ENCODE peak calls at places on chromosomes 4 and X, in four cellular contexts. One of them, this sample, is unnamed.

GRCh38 chrX:115177941-115178340 is 11.3 kb upstream of the RBMXL3 start:
- DNase-seq in AG10803: no peak
- DNase-seq in astrocyte of the spinal cord: peak
- DNase-seq in esophagus squamous epithelium: no peak
- DNase-seq in this sample: no peak

GRCh38 chr4:102263024-102263787 is 82.1 kb downstream of the SLC39A8 start:
- DNase-seq in AG10803: peak
- DNase-seq in esophagus squamous epithelium: no peak
- DNase-seq in astrocyte of the spinal cord: peak
- DNase-seq in this sample: no peak

GRCh38 chr4:100288811-100289529 is 98.7 kb upstream of the DDIT4L start:
- DNase-seq in astrocyte of the spinal cord: no peak
- DNase-seq in esophagus squamous epithelium: no peak
- DNase-seq in AG10803: peak
- DNase-seq in this sample: no peak

GRCh38 chr4:14853186-14853946 is 148.9 kb upstream of the CPEB2 start:
- DNase-seq in astrocyte of the spinal cord: peak
- DNase-seq in esophagus squamous epithelium: no peak
- DNase-seq in AG10803: peak
- DNase-seq in this sample: peak

GRCh38 chrX:37692918-37693317 is 7.3 kb downstream of the XK start:
- DNase-seq in esophagus squamous epithelium: no peak
- DNase-seq in astrocyte of the spinal cord: peak
- DNase-seq in AG10803: no peak
- DNase-seq in this sample: no peak

GRCh38 chr4:121358473-121358872 is 22.3 kb downstream of the QRFPR start:
- DNase-seq in AG10803: peak
- DNase-seq in astrocyte of the spinal cord: peak
- DNase-seq in esophagus squamous epithelium: no peak
- DNase-seq in this sample: no peak

GRCh38 chrX:39247536-39247935 is 446.3 kb downstream of the MID1IP1 start:
- DNase-seq in esophagus squamous epithelium: no peak
- DNase-seq in astrocyte of the spinal cord: no peak
- DNase-seq in AG10803: no peak
- DNase-seq in this sample: no peak

GRCh38 chr4:116926631-116927295 is 158.6 kb downstream of the TRAM1L1 start:
- DNase-seq in AG10803: no peak
- DNase-seq in esophagus squamous epithelium: no peak
- DNase-seq in astrocyte of the spinal cord: no peak
- DNase-seq in this sample: no peak

GRCh38 chr4:170391066-170391754 is 301.5 kb upstream of the AADAT start:
- DNase-seq in astrocyte of the spinal cord: peak
- DNase-seq in AG10803: peak
- DNase-seq in esophagus squamous epithelium: no peak
- DNase-seq in this sample: peak

GRCh38 chrX:63920875-63921274 is 135.9 kb upstream of the ARHGEF9 start:
- DNase-seq in esophagus squamous epithelium: no peak
- DNase-seq in astrocyte of the spinal cord: no peak
- DNase-seq in AG10803: no peak
- DNase-seq in this sample: no peak

GRCh38 chr4:76197001-76197743 is 16.5 kb downstream of the SCARB2 start:
- DNase-seq in esophagus squamous epithelium: no peak
- DNase-seq in AG10803: peak
- DNase-seq in astrocyte of the spinal cord: peak
- DNase-seq in this sample: no peak

GRCh38 chr4:6869944-6870343 is 39.7 kb upstream of the TBC1D14 start:
- DNase-seq in esophagus squamous epithelium: no peak
- DNase-seq in astrocyte of the spinal cord: no peak
- DNase-seq in AG10803: no peak
- DNase-seq in this sample: no peak

GRCh38 chrX:45774961-45775360 is 574.3 kb upstream of the DIPK2B start:
- DNase-seq in AG10803: peak
- DNase-seq in esophagus squamous epithelium: no peak
- DNase-seq in astrocyte of the spinal cord: peak
- DNase-seq in this sample: no peak

GRCh38 chrX:134520860-134521390 is 61.0 kb downstream of the HPRT1 start:
- DNase-seq in esophagus squamous epithelium: no peak
- DNase-seq in AG10803: peak
- DNase-seq in astrocyte of the spinal cord: peak
- DNase-seq in this sample: no peak

GRCh38 chrX:98379134-98379533 is 1495.4 kb downstream of the RPA4 start:
- DNase-seq in astrocyte of the spinal cord: no peak
- DNase-seq in esophagus squamous epithelium: no peak
- DNase-seq in AG10803: no peak
- DNase-seq in this sample: no peak

GRCh38 chr4:779555-779954 is 46.4 kb downstream of the CPLX1 start:
- DNase-seq in esophagus squamous epithelium: no peak
- DNase-seq in AG10803: no peak
- DNase-seq in astrocyte of the spinal cord: no peak
- DNase-seq in this sample: no peak

DNA sequence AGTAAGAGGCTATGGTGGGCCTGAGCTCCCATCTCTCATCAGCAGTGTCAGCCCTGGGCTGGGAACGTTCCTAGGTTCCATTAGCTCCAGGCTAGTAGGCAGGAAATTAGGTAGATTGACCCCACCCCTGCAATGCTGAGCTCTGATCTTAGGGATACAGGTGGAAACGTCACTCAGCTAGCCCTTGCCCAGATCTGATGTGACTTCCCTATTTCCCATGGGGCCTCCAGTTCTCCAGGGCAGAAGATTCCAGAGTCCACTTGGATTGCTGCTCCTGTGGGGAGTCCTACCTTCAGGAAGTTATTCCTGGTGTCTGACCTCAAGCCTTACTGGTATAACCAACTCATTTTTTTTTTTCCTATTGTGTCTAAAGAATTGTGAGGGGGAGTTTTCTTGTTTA is 81.1 kb downstream of the EFNB1 start:
- DNase-seq in astrocyte of the spinal cord: no peak
- DNase-seq in esophagus squamous epithelium: no peak
- DNase-seq in AG10803: no peak
- DNase-seq in this sample: no peak
- H3K4me3 ChIP-seq in astrocyte of the spinal cord: no peak
- H3K4me3 ChIP-seq in esophagus squamous epithelium: no peak
- H3K4me3 ChIP-seq in AG10803: no peak
- H3K4me3 ChIP-seq in this sample: no peak

GRCh38 chrX:148741441-148741840 is 241.0 kb downstream of the AFF2 start:
- DNase-seq in AG10803: no peak
- DNase-seq in astrocyte of the spinal cord: no peak
- DNase-seq in esophagus squamous epithelium: no peak
- DNase-seq in this sample: no peak
- TF ChIP-seq CTCF in AG10803: no peak
- TF ChIP-seq CTCF in astrocyte of the spinal cord: no peak
- TF ChIP-seq CTCF in esophagus squamous epithelium: no peak
- TF ChIP-seq CTCF in this sample: no peak

DNA sequence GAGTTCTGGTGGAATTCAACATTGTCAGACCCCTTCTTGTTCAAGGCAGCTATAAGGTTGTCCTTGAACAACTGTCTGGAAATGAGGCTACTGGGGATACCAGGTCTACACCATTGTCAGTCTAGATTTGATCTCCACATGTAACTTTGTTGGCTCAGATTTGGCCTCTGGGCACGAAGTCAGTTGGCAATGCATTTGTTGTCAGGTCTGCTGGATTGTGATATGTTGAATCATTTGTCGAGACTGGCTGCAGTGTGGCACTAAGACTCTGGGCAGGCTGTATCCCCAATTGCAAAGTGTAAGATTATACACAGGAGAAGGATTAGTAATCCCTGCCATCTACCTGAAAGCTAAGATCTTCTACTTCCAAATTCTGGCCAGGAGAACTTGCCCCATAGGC is 26.5 kb downstream of the ZNF81 start:
- DNase-seq in AG10803: no peak
- DNase-seq in astrocyte of the spinal cord: no peak
- DNase-seq in esophagus squamous epithelium: no peak
- DNase-seq in this sample: no peak
- H3K4me3 ChIP-seq in AG10803: no peak
- H3K4me3 ChIP-seq in astrocyte of the spinal cord: no peak
- H3K4me3 ChIP-seq in esophagus squamous epithelium: no peak
- H3K4me3 ChIP-seq in this sample: no peak

GRCh38 chr4:139704915-139705485 is 39.4 kb downstream of the MGST2 start:
- DNase-seq in AG10803: no peak
- DNase-seq in esophagus squamous epithelium: no peak
- DNase-seq in astrocyte of the spinal cord: no peak
- DNase-seq in this sample: no peak
- TF ChIP-seq CTCF in AG10803: no peak
- TF ChIP-seq CTCF in esophagus squamous epithelium: no peak
- TF ChIP-seq CTCF in astrocyte of the spinal cord: no peak
- TF ChIP-seq CTCF in this sample: no peak

DNA sequence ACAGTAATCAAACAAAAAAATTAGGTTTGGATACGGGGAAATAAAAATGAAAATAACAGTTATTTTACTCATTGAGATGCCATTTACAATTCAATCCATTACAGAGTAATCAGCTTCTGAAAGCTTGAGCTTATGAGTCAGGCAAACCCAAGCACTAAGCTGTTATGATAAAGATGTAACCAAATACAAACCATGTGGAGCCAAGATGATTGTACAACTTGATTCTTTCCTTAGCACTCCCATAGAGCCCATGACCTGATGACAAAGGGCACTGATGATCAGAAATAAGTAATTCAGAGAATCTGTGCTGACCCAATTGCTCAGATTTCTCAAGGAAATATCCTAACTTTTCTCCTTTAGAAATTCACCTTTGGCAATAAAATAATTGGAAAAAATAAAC is 40.5 kb upstream of the PRKG2 start:
- DNase-seq in esophagus squamous epithelium: no peak
- DNase-seq in astrocyte of the spinal cord: peak
- DNase-seq in AG10803: peak
- DNase-seq in this sample: peak
- H3K4me3 ChIP-seq in esophagus squamous epithelium: no peak
- H3K4me3 ChIP-seq in astrocyte of the spinal cord: no peak
- H3K4me3 ChIP-seq in AG10803: no peak
- H3K4me3 ChIP-seq in this sample: no peak

GRCh38 chrX:146278381-146278780 is 460.8 kb downstream of the SLITRK2 start:
- DNase-seq in AG10803: no peak
- DNase-seq in astrocyte of the spinal cord: no peak
- DNase-seq in esophagus squamous epithelium: no peak
- DNase-seq in this sample: no peak
- TF ChIP-seq CTCF in AG10803: no peak
- TF ChIP-seq CTCF in astrocyte of the spinal cord: no peak
- TF ChIP-seq CTCF in esophagus squamous epithelium: no peak
- TF ChIP-seq CTCF in this sample: no peak

DNA sequence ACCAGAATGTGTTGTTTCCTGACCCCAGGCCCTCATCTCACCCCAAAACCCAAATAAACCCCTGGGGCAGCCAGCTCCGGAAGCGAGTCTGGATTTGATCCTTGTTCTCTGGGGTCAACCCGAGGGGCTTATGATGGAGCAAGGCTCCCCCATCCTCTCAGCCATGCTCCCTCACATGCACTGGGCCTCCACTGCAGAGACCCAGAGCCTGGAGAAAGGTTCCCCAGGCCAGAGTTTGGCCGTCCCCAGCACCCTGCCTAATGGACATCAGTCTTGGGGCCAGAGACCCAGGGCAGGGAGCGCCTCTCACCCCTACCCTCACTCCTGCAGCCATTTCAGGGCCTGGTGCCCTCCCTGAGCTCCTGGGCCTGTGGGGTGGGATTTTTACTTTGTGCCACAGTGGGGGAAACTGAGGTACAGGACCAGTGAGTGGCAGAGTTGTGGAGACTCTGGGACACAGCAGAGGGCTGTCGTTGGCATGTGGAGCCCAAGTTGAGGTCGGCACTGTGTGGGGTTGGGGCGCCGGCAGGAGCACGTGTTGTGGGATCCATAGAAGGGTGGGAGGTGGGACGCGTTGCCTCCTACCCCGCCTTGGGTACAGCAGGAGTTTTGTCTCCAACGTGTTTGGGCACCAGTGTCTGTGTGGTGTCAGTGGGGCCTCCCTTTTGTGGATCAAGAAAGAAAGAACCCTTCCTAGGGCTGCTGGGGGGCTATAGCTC is 3.6 kb downstream of the FGFR3 start:
- DNase-seq in astrocyte of the spinal cord: no peak
- DNase-seq in AG10803: no peak
- DNase-seq in esophagus squamous epithelium: no peak
- DNase-seq in this sample: no peak
- H3K4me3 ChIP-seq in astrocyte of the spinal cord: no peak
- H3K4me3 ChIP-seq in AG10803: no peak
- H3K4me3 ChIP-seq in esophagus squamous epithelium: peak
- H3K4me3 ChIP-seq in this sample: no peak

DNA sequence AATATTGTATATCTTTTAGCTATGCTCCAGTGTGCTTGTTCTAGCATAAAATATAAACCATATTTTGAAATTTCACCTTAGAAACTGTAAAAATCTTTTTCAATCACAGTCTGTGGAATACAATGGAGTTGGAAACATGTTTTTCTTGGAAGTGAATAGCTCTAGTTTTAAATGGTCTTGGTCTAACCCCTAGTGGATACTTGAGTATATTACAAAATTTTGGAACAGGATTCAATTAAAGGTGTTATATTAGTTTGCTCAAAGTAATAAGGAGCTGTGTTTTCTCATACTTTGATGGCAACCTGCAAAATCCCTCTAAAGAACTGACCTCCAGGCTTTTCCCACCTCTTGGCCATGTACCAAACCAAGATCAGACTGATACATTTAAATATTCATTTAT is 48.2 kb downstream of the STK26 start:
- DNase-seq in esophagus squamous epithelium: no peak
- DNase-seq in AG10803: peak
- DNase-seq in astrocyte of the spinal cord: peak
- DNase-seq in this sample: no peak
- TF ChIP-seq CTCF in esophagus squamous epithelium: no peak
- TF ChIP-seq CTCF in AG10803: peak
- TF ChIP-seq CTCF in astrocyte of the spinal cord: peak
- TF ChIP-seq CTCF in this sample: no peak

GRCh38 chr4:183960912-183961569 is 55.9 kb downstream of the STOX2 start:
- DNase-seq in esophagus squamous epithelium: no peak
- DNase-seq in AG10803: no peak
- DNase-seq in astrocyte of the spinal cord: no peak
- DNase-seq in this sample: no peak
- H3K4me3 ChIP-seq in esophagus squamous epithelium: no peak
- H3K4me3 ChIP-seq in AG10803: no peak
- H3K4me3 ChIP-seq in astrocyte of the spinal cord: no peak
- H3K4me3 ChIP-seq in this sample: no peak

DNA sequence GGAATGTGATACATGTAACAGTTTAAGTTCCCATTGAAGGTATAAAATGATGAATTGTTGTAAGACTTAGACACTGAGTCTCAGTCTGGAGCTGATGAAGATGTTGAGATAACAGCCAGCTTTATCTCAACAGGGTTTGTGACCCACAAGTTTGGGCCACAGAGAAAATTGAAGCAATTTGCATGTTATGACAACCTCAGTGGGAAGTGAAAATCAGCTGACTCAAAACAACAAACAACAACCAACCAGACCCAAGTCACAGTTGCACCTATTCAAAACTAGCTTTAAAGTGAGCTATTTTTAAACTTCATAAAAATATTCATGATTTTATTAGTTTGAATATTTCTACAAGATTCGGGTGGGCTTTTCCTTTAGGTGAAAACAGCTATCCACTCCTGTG is 8.0 kb downstream of the SFRP2 start:
- DNase-seq in AG10803: no peak
- DNase-seq in astrocyte of the spinal cord: no peak
- DNase-seq in esophagus squamous epithelium: no peak
- DNase-seq in this sample: no peak
- TF ChIP-seq CTCF in AG10803: no peak
- TF ChIP-seq CTCF in astrocyte of the spinal cord: no peak
- TF ChIP-seq CTCF in esophagus squamous epithelium: no peak
- TF ChIP-seq CTCF in this sample: no peak

This sample was measured in AG04449.